ENCODE peak calls at places on chromosomes 2 and 18, in six cellular contexts. T is lower lobe of right lung; N is thyroid gland; B is H9; S is HCT116; M is CD8-positive, alpha-beta T cell. P is an unnamed sample.

GRCh38 chr2:238387376-238387775 is 39.4 kb upstream of the ASB1 start:
- DNase-seq in T (no peak), S (no peak), B (no peak), N (no peak), M (no peak), P (no peak)

GRCh38 chr2:85312404-85312803 is 15.4 kb downstream of the TGOLN2 start:
- DNase-seq in M (no peak), N (no peak), S (no peak), T (no peak), B (no peak), P (no peak)

GRCh38 chr2:185645529-185645928 is 93.1 kb upstream of the FSIP2 start:
- DNase-seq in B (no peak), S (no peak), N (no peak), T (no peak), M (no peak), P (no peak)

GRCh38 chr2:30683240-30683956 is 123.8 kb downstream of the CAPN13 start:
- DNase-seq in N (no peak), M (no peak), T (no peak), B (no peak), S (no peak), P (no peak)

GRCh38 chr2:101124684-101125366 is 26.4 kb downstream of the TBC1D8 start:
- DNase-seq in S (peak; percentile 93), M (no peak), N (peak; percentile 57), T (peak; percentile 59), B (no peak), P (no peak)

GRCh38 chr2:9813312-9814128 is 29.8 kb upstream of the TAF1B start:
- DNase-seq in T (peak; percentile 77), N (peak; percentile 72), B (peak; percentile 88), S (no peak), M (peak; percentile 57), P (peak; percentile 69)

GRCh38 chr18:26792661-26793060 is 72.8 kb downstream of the AQP4 start:
- DNase-seq in T (no peak), B (no peak), S (no peak), M (no peak), N (no peak), P (no peak)

GRCh38 chr2:99662761-99663341 is 173.0 kb upstream of the REV1 start:
- DNase-seq in N (peak; percentile 3), B (no peak), S (no peak), T (no peak), M (no peak), P (peak; percentile 65)

GRCh38 chr2:9779572-9780264 is 63.6 kb upstream of the TAF1B start:
- DNase-seq in M (peak; percentile 31), T (peak; percentile 46), S (no peak), N (no peak), B (no peak), P (no peak)

GRCh38 chr2:160417745-160418397 is 75.7 kb downstream of the RBMS1 start:
- DNase-seq in M (no peak), T (no peak), B (no peak), N (no peak), S (no peak), P (no peak)

GRCh38 chr2:112633708-112634107 is 12.0 kb upstream of the SLC20A1 start:
- DNase-seq in N (no peak), B (no peak), M (no peak), T (no peak), S (no peak), P (no peak)

GRCh38 chr2:9311488-9311887 is 104.9 kb downstream of the ASAP2 start:
- DNase-seq in S (no peak), M (no peak), N (no peak), B (no peak), T (no peak), P (no peak)

GRCh38 chr2:233256048-233256447 is 4.6 kb downstream of the ATG16L1 start:
- DNase-seq in M (no peak), S (no peak), T (no peak), N (no peak), B (no peak), P (no peak)

GRCh38 chr2:64947906-64948305 is 41.3 kb upstream of the SLC1A4 start:
- DNase-seq in M (no peak), S (no peak), T (no peak), N (no peak), B (no peak), P (no peak)

GRCh38 chr2:236587861-236588495 is 18.4 kb downstream of the ACKR3 start:
- DNase-seq in B (no peak), N (no peak), T (no peak), S (no peak), M (no peak), P (no peak)
- H3K9me3 ChIP-seq in B (no peaks in the 10 kb centered on the region), N (no peaks in the 10 kb centered on the region), T (no peaks in the 10 kb centered on the region), S (no peaks in the 10 kb centered on the region), M (no peaks in the 10 kb centered on the region), P (no peaks in the 10 kb centered on the region)

DNA sequence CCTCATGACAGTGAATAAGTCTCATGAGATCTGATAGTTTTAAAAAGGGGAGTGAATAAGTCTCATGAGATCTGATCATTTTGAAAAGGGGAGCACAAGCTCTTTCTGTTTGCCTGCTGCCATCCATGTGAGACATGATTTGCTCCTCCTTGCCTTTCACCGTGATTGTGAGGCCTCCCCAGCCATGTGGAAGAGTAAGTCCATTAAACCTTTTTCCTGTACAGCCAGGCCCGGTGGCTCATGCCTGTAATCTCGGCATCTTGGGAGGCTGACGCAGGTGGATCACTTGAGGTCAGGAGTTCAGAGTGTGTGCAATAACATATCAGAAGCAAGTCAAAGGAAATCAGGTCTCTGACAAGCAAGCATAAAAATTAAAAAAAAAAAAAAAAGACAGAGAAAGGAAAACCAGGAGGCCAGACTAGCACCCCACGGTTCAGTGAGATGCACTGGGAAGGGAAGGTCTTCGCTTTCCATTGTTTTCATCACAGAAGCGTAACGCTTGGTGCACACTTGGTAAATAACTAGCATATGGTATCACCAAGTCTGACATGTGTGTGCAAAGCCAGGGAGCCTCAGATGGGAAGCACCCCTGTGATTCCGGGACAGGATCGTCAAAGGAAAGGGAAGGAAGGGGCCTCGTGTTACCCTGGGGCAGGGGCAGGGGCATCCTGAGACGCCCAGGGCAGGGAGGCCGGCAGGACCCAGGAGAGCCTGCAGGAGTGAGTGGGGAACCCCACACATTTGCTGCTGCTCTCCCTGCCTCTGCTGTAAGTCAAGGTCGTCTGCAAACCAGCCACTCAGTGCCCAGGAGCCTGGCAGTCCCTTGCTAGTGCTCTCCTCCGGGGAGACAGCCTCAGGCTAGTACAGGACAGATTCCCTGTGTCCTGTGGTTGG is 192.8 kb downstream of the NDUFA10 start:
- DNase-seq in N (no peak), B (peak; percentile 19), T (no peak), S (no peak), M (no peak), P (peak; percentile 3)
- H3K9me3 ChIP-seq in N (no peaks in the 10 kb centered on the region), B (no peaks in the 10 kb centered on the region), T (peaks cover 6% of the 10 kb centered on the region), S (no peaks in the 10 kb centered on the region), M (no peaks in the 10 kb centered on the region), P (no peaks in the 10 kb centered on the region)

DNA sequence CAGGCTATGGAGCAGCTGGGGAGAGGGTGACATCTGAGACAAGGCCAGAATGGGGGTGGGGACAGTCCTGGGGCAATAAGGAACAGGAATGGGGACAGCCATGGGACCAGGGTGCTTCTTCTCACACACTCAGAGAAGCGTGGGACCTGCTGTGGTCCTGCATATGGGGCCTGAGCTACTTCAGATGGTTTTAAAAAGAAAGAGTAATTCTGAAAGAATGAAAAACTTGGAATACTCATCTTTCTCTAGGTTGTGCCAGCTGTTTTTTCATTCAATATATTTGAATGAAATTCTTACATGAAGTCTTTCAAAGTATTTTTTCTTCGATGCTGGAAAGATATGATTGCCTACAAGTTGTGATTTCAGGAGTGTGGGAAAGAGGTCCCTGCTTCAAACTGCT is 227.5 kb upstream of the APCDD1 start:
- DNase-seq in B (no peak), N (no peak), M (no peak), T (no peak), S (no peak), P (no peak)
- H3K9me3 ChIP-seq in B (peaks cover 10% of the 10 kb centered on the region), N (no peaks in the 10 kb centered on the region), M (no peaks in the 10 kb centered on the region), T (peaks cover 14% of the 10 kb centered on the region), S (peaks cover 4% of the 10 kb centered on the region), P (no peaks in the 10 kb centered on the region)

DNA sequence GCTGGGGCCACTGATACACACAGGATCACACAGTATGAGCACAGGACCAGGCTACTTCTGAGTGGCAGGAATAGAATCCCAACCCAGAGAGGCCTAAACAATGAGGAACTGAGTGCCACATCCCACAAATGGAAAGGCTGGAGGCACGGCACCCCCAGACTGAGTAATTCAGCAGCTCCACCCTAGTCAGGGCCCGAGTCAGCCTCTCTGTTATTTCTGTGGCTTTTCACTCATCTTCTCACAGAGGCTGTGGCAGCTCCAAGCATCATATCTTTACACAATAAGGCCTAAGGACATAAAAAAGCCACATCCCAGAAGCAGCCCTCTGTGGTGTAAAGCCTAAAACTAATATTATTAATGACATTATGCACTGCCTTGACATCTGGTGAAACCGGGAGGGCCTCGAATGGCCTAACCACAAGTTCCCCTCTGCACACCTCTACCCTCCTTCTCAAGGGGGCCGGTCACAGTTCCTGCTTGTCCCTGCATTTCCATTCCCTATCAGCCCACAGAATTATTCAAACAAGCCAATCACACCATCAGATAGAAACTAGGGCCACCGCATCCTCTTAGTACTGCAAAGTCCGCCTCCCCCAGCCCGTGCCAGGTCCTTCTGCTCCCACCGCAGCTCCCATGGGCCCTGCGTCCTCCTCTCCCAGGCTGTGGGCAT is 12.5 kb upstream of the MAL start:
- DNase-seq in N (no peak), S (no peak), M (no peak), T (no peak), B (no peak), P (no peak)
- H3K9me3 ChIP-seq in N (no peaks in the 10 kb centered on the region), S (no peaks in the 10 kb centered on the region), M (no peaks in the 10 kb centered on the region), T (no peaks in the 10 kb centered on the region), B (no peaks in the 10 kb centered on the region), P (no peaks in the 10 kb centered on the region)

DNA sequence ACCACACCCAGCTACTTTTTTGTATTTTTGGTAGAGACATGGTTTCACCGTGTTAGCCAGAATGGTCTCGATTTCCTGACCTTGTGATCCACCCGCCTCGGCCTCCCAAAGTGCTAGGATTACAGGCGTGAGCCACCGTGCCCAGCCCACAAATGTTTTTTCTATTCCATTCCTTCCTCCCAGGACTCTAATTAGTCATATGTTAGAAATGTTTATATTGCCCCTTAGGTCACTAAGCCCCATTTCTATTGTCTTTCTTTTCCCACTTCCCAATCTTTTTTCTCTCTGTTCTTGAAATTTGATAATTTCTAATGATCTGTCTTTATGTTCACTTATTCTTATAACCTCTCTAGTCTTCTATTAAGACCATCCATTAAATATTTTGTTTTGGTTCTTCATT is 31.3 kb upstream of the CDCA7 start:
- DNase-seq in S (no peak), M (no peak), B (no peak), N (no peak), T (no peak), P (no peak)
- H3K9me3 ChIP-seq in S (no peaks in the 10 kb centered on the region), M (peaks cover 3% of the 10 kb centered on the region), B (no peaks in the 10 kb centered on the region), N (no peaks in the 10 kb centered on the region), T (peaks cover 12% of the 10 kb centered on the region), P (no peaks in the 10 kb centered on the region)

P was measured in prostate gland.